ENCODE peak calls at places on chromosomes 5 and 9, in six cellular contexts. D is ovary, S is stomach, F is Peyer's patch, O is heart left ventricle, M is adrenal gland. C is an unnamed sample.

GRCh38 chr5:13664377-13664776 is 280.1 kb downstream of the DNAH5 start:
- DNase-seq in M (no peak), F (no peak), D (no peak), O (no peak), S (no peak), C (no peak)

GRCh38 chr9:112180387-112180881 is 5.3 kb upstream of the SUSD1 start:
- DNase-seq in O (no peak), S (no peak), D (no peak), F (no peak), M (peak; percentile 53), C (no peak)

GRCh38 chr5:31232273-31232888 is 38.9 kb downstream of the CDH6 start:
- DNase-seq in O (no peak), F (no peak), S (no peak), M (no peak), D (no peak), C (peak; percentile 6)

GRCh38 chr5:61301820-61302563 is 30.1 kb upstream of the ZSWIM6 start:
- DNase-seq in D (no peak), S (peak; percentile 88), M (peak; percentile 92), F (no peak), O (no peak), C (peak; percentile 70)

GRCh38 chr9:15349892-15350761 is 43.1 kb upstream of the TTC39B start:
- DNase-seq in M (no peak), S (peak; percentile 72), F (no peak), O (no peak), D (no peak), C (peak; percentile 50)

GRCh38 chr9:95092321-95093072 is 225.0 kb downstream of the FANCC start:
- DNase-seq in D (no peak), S (no peak), F (no peak), O (no peak), M (no peak), C (peak; percentile 79)

GRCh38 chr5:126594676-126595485 is at the start of gene ALDH7A1:
- DNase-seq in F (peak; percentile 63), M (peak; percentile 95), S (peak; percentile 89), D (peak; percentile 93), O (peak; percentile 95), C (peak; percentile 95)

GRCh38 chr9:30103647-30104394 is 2280.6 kb upstream of the ACO1 start:
- DNase-seq in D (no peak), M (no peak), F (no peak), S (no peak), O (no peak), C (no peak)

GRCh38 chr5:32115985-32116384 is 58.1 kb downstream of the GOLPH3 start:
- DNase-seq in M (no peak), D (no peak), O (no peak), S (no peak), F (no peak), C (no peak)

GRCh38 chr5:178416919-178417318 is 173.3 kb downstream of the COL23A1 start:
- DNase-seq in S (no peak), D (no peak), O (no peak), M (no peak), F (no peak), C (no peak)

GRCh38 chr9:127589955-127590370 is 22.1 kb upstream of the STXBP1 start:
- DNase-seq in O (no peak), D (peak; percentile 86), F (peak; percentile 38), S (peak; percentile 70), M (peak; percentile 77), C (peak; percentile 75)

GRCh38 chr9:129476821-129477611 is 143.9 kb downstream of the C9orf50 start:
- DNase-seq in S (no peak), O (no peak), D (no peak), F (no peak), M (no peak), C (no peak)

GRCh38 chr9:133677126-133678010 is 41.2 kb downstream of the DBH start:
- DNase-seq in D (no peak), F (peak; percentile 49), S (no peak), M (no peak), O (no peak), C (no peak)

GRCh38 chr5:33894566-33894965 is 2.8 kb upstream of the ADAMTS12 start:
- DNase-seq in F (no peak), D (no peak), O (no peak), M (no peak), S (no peak), C (no peak)

GRCh38 chr9:13750639-13751038 is 471.1 kb upstream of the MPDZ start:
- DNase-seq in F (no peak), O (no peak), D (no peak), M (no peak), S (no peak), C (no peak)

GRCh38 chr5:140189977-140190867 is 15.2 kb downstream of the CYSTM1 start:
- DNase-seq in M (no peak), F (no peak), D (no peak), S (no peak), O (no peak), C (no peak)

DNA sequence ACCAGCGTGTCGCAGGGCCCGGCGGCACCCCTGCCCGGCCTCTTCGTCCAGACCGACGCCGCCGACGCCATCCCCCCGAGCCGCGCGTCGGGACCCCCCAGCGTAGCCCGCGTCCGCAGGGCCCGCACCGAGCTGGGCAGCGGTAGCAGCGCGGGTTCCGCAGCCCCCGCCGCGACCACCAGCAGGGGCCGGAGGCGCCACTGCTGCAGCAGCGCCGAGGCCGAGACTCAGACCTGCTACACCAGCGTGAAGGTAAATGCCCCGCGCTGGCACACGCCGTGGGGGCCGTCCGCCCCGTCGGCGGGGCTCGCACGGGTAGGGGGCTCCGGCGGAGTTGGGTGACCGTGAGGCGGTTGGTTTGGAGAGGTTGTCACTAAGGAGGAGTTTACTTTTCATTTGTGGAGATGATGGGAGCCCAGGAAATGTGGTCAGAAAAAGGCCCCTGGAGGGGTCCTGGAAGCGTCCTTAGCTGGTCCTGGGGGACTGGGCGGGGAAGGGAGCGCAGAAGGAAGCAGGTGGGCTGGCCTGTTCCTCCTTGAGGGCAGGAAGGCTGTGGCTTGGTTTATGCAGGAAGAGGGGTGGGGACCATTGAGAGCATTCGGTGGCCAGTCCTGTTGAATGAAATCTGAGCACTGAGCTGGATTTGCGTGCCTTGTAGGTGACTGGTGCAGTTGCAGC is 672 bp downstream of the PDE8B start:
- DNase-seq in M (no peak), F (no peak), S (no peak), D (no peak), O (no peak), C (peak; percentile 77)
- H3K4me3 ChIP-seq in M (no peak overlapping the region), F (peak overlapping the region; percentile 9), S (peak overlapping the region; percentile 65), D (peak overlapping the region; percentile 54), O (peak overlapping the region; percentile 46), C (peak overlapping the region; percentile 62)

GRCh38 chr5:179906294-179906794 is 1.4 kb downstream of the TBC1D9B start:
- DNase-seq in O (no peak), S (no peak), M (no peak), F (no peak), D (no peak), C (no peak)

GRCh38 chr5:179908528-179908927 is 831 bp upstream of the TBC1D9B start:
- DNase-seq in D (no peak), S (no peak), F (no peak), O (no peak), M (no peak), C (peak; percentile 11)

GRCh38 chr5:179909224-179909623 is 1.5 kb upstream of the TBC1D9B start:
- DNase-seq in S (no peak), F (no peak), O (no peak), M (no peak), D (no peak), C (no peak)

GRCh38 chr5:179906795-179907569 is 715 bp downstream of the TBC1D9B start:
- DNase-seq in D (no peak), F (peak; percentile 22), S (peak; percentile 44), M (peak; percentile 62), O (no peak), C (peak; percentile 44)

GRCh38 chr5:179907570-179908324 is at the start of gene TBC1D9B:
- DNase-seq in S (peak; percentile 69), F (peak; percentile 52), D (peak; percentile 74), M (peak; percentile 68), O (peak; percentile 87), C (peak; percentile 62)
- TF ChIP-seq POLR2A in S (no peak), F (no peak), D (no peak), M (no peak), O (no peak), C (no peak)

GRCh38 chr9:116335392-116335791 is 181.8 kb downstream of the PAPPA start:
- DNase-seq in D (no peak), F (no peak), M (no peak), O (no peak), S (no peak), C (no peak)
- H3K27me3 ChIP-seq in D (no peaks in the 10 kb centered on the region), F (no peaks in the 10 kb centered on the region), M (no peaks in the 10 kb centered on the region), O (no peaks in the 10 kb centered on the region), S (peaks cover 6% of the 10 kb centered on the region), C (no peaks in the 10 kb centered on the region)

DNA sequence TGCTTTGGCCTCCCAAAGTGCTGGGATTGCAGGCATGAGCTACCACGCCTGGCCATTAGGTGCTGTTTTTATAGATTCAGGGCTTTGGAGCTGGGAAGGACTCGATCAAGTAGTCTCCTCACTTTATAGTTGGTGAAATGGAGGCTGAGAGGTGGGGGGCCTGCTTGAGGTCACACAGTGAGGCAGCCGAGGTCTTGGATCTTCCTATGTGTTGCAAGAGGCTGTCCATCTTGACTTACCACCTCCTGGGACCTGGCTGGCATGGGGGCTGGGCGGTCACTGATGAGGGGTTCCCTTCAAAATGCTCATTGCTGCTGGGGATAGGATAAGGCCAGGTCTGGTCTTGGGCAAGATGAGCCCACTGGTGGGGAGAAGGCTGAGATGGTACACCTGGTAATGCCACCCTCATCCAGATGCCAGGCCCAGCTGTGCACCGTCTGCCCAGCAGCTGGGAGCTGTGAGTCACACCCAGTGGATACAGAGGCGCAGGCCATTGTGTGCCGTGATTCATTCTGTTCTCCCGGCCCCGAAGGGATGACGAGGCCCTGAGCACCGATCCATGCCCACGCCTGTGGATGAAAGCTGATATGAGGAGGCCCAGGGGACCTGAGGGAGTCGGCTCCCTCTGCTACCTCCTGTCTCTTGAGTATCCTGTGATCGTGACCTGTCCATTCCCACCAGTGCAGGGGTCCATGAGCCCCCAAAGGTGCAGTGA is 10.5 kb upstream of the NDST1 start:
- DNase-seq in D (peak; percentile 78), S (peak; percentile 68), F (no peak), M (peak; percentile 92), O (no peak), C (peak; percentile 82)
- H3K4me3 ChIP-seq in D (no peak overlapping the region), S (no peak overlapping the region), F (no peak overlapping the region), M (no peak overlapping the region), O (no peak overlapping the region), C (no peak overlapping the region)

GRCh38 chr9:137426018-137426681 is 3.0 kb downstream of the NOXA1 start:
- DNase-seq in D (peak; percentile 22), O (peak; percentile 53), M (no peak), S (no peak), F (no peak), C (no peak)

GRCh38 chr9:137423810-137424291 is 658 bp downstream of the NOXA1 start:
- DNase-seq in S (peak; percentile 71), F (no peak), O (peak; percentile 75), D (peak; percentile 71), M (no peak), C (peak; percentile 50)

GRCh38 chr9:137423001-137423809 is at the start of the genes EXD3 and NOXA1:
- DNase-seq in O (peak; percentile 97), F (peak; percentile 92), D (peak; percentile 95), M (peak; percentile 94), S (peak; percentile 96), C (peak; percentile 94)

GRCh38 chr9:137421838-137422667 is 909 bp downstream of the EXD3 start:
- DNase-seq in O (no peak), F (no peak), S (no peak), M (no peak), D (no peak), C (no peak)

DNA sequence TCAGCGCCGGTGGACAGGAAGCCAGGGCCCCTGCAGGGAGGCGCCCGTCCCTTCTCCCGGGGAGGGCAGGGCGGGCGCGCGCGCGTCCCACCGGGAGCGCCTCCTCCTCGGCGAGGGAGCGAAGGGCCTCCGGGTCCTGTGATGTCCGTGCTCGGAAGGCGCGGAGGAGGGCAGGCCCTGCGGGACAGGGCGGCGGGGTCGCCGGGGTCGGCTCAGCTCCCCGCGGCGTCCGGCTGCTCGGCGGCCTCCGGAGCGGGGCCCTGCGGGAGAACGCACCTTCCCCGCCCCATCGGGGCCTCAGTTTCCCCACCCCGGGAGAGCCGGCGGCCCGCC is 328 bp downstream of the EXD3 start:
- DNase-seq in F (no peak), M (no peak), S (no peak), O (peak; percentile 76), D (peak; percentile 33), C (no peak)
- TF ChIP-seq POLR2A in F (peak; percentile 19), M (no peak), S (no peak), O (no peak), D (no peak), C (no peak)